ENCODE peak calls at places on chromosomes 4 and X, in seven cellular contexts. One of them, this sample, is unnamed.

GRCh38 chrX:53073115-53073581 is 9.0 kb upstream of the TSPYL2 start:
- DNase-seq in K562: no peak
- DNase-seq in HCT116: peak
- DNase-seq in H1: no peak
- DNase-seq in SK-N-SH: no peak
- DNase-seq in GM12878: no peak
- DNase-seq in HepG2: no peak
- DNase-seq in this sample: peak

GRCh38 chr4:86358176-86358701 is 1.6 kb downstream of the MAPK10 start:
- DNase-seq in K562: no peak
- DNase-seq in HCT116: no peak
- DNase-seq in H1: no peak
- DNase-seq in SK-N-SH: no peak
- DNase-seq in GM12878: no peak
- DNase-seq in HepG2: no peak
- DNase-seq in this sample: no peak

GRCh38 chr4:174940002-174940401 is 21.8 kb downstream of the ADAM29 start:
- DNase-seq in K562: no peak
- DNase-seq in HCT116: no peak
- DNase-seq in H1: no peak
- DNase-seq in SK-N-SH: no peak
- DNase-seq in GM12878: no peak
- DNase-seq in HepG2: no peak
- DNase-seq in this sample: no peak

GRCh38 chrX:107167163-107167921 is 38.9 kb downstream of the NUP62CL start:
- DNase-seq in K562: no peak
- DNase-seq in HCT116: no peak
- DNase-seq in H1: no peak
- DNase-seq in SK-N-SH: no peak
- DNase-seq in GM12878: no peak
- DNase-seq in HepG2: no peak
- DNase-seq in this sample: no peak

GRCh38 chrX:8607326-8607725 is 124.6 kb downstream of the ANOS1 start:
- DNase-seq in K562: no peak
- DNase-seq in HCT116: no peak
- DNase-seq in H1: no peak
- DNase-seq in SK-N-SH: no peak
- DNase-seq in GM12878: no peak
- DNase-seq in HepG2: no peak
- DNase-seq in this sample: no peak

GRCh38 chr4:158162637-158163036 is 10.2 kb downstream of the GASK1B start:
- DNase-seq in K562: no peak
- DNase-seq in HCT116: no peak
- DNase-seq in H1: no peak
- DNase-seq in SK-N-SH: no peak
- DNase-seq in GM12878: no peak
- DNase-seq in HepG2: no peak
- DNase-seq in this sample: no peak

GRCh38 chr4:95979961-95980876 is 140.3 kb downstream of the PDHA2 start:
- DNase-seq in K562: no peak
- DNase-seq in HCT116: no peak
- DNase-seq in H1: no peak
- DNase-seq in SK-N-SH: no peak
- DNase-seq in GM12878: no peak
- DNase-seq in HepG2: no peak
- DNase-seq in this sample: no peak

GRCh38 chr4:38034986-38035882 is 75.0 kb downstream of the PTTG2 start:
- DNase-seq in K562: peak
- DNase-seq in HCT116: peak
- DNase-seq in H1: no peak
- DNase-seq in SK-N-SH: peak
- DNase-seq in GM12878: no peak
- DNase-seq in HepG2: peak
- DNase-seq in this sample: peak

GRCh38 chr4:53695540-53696463 is 104.5 kb upstream of the LNX1 start:
- DNase-seq in K562: no peak
- DNase-seq in HCT116: no peak
- DNase-seq in H1: no peak
- DNase-seq in SK-N-SH: no peak
- DNase-seq in GM12878: peak
- DNase-seq in HepG2: no peak
- DNase-seq in this sample: no peak

GRCh38 chrX:150429577-150429976 is 66.5 kb downstream of the MAMLD1 start:
- DNase-seq in K562: no peak
- DNase-seq in HCT116: no peak
- DNase-seq in H1: no peak
- DNase-seq in SK-N-SH: no peak
- DNase-seq in GM12878: no peak
- DNase-seq in HepG2: no peak
- DNase-seq in this sample: no peak

GRCh38 chr4:15400911-15401671 is 26.7 kb upstream of the C1QTNF7 start:
- DNase-seq in K562: no peak
- DNase-seq in HCT116: no peak
- DNase-seq in H1: no peak
- DNase-seq in SK-N-SH: peak
- DNase-seq in GM12878: no peak
- DNase-seq in HepG2: no peak
- DNase-seq in this sample: peak

GRCh38 chr4:83172371-83172770 is 57.8 kb upstream of the PLAC8 start:
- DNase-seq in K562: no peak
- DNase-seq in HCT116: no peak
- DNase-seq in H1: no peak
- DNase-seq in SK-N-SH: no peak
- DNase-seq in GM12878: no peak
- DNase-seq in HepG2: no peak
- DNase-seq in this sample: no peak

GRCh38 chrX:1925053-1925481 is 310.2 kb downstream of the ASMT start:
- DNase-seq in K562: no peak
- DNase-seq in HCT116: no peak
- DNase-seq in H1: peak
- DNase-seq in SK-N-SH: no peak
- DNase-seq in GM12878: no peak
- DNase-seq in HepG2: no peak
- DNase-seq in this sample: no peak

GRCh38 chr4:144179152-144179739 is 38.7 kb upstream of the GYPA start:
- DNase-seq in K562: peak
- DNase-seq in HCT116: no peak
- DNase-seq in H1: no peak
- DNase-seq in SK-N-SH: no peak
- DNase-seq in GM12878: no peak
- DNase-seq in HepG2: no peak
- DNase-seq in this sample: no peak

GRCh38 chr4:87108142-87108546 is 112.3 kb downstream of the KLHL8 start:
- DNase-seq in K562: no peak
- DNase-seq in HCT116: peak
- DNase-seq in H1: no peak
- DNase-seq in SK-N-SH: peak
- DNase-seq in GM12878: no peak
- DNase-seq in HepG2: no peak
- DNase-seq in this sample: no peak

GRCh38 chr4:122619583-122619982 is 1.3 kb downstream of the IL21 start:
- DNase-seq in K562: no peak
- DNase-seq in HCT116: no peak
- DNase-seq in H1: no peak
- DNase-seq in SK-N-SH: no peak
- DNase-seq in GM12878: no peak
- DNase-seq in HepG2: no peak
- DNase-seq in this sample: no peak

GRCh38 chrX:47873123-47873522 is 36.4 kb downstream of the ZNF81 start:
- DNase-seq in K562: no peak
- DNase-seq in HCT116: no peak
- DNase-seq in H1: no peak
- DNase-seq in SK-N-SH: no peak
- DNase-seq in GM12878: no peak
- DNase-seq in HepG2: no peak
- DNase-seq in this sample: no peak

DNA sequence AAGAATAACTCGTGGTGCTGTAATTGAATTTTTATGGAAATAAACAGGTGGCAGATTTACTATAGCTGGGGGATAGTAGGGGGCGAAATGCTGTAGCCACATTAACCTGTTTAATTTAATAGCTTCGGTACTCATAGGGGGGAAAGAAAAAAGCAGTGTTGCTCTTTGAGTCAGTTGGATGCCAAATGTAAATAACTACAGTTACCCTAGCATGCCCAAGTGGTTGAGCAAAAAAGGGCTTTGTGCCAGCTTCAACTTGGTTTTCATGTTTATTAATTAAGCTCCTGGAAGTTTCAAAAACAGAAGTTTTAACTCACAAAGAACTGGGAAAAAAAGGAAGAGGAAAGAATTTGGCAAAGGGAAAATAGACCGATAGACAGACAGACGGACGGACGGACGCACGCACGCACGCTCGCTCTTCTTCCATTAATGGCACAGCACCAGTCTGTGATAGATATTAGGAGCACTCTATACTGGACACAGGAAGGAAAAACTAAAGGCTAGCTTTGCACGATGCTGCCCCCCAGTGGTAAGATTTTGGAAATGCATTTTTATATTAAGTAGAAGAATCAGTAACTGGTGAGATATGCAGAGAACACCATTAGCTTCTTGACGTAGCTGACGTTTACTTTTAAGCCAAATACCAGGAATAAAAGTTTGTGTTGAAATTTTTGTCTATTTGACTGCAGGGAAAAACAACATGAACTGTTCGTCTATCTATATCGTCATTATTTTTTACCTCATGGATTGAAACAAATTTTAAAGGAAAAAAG is 151.8 kb downstream of the SLC7A11 start:
- DNase-seq in K562: peak
- DNase-seq in HCT116: peak
- DNase-seq in H1: peak
- DNase-seq in SK-N-SH: peak
- DNase-seq in GM12878: peak
- DNase-seq in HepG2: peak
- DNase-seq in this sample: peak
- TF ChIP-seq JUND in K562: no peak
- TF ChIP-seq JUND in HCT116: no peak
- TF ChIP-seq JUND in H1: no peak
- TF ChIP-seq JUND in SK-N-SH: no peak
- TF ChIP-seq JUND in GM12878: no peak
- TF ChIP-seq JUND in HepG2: no peak
- TF ChIP-seq JUND in this sample: no peak

GRCh38 chr4:140735317-140735716 is 20.9 kb downstream of the TBC1D9 start:
- DNase-seq in K562: no peak
- DNase-seq in HCT116: no peak
- DNase-seq in H1: no peak
- DNase-seq in SK-N-SH: no peak
- DNase-seq in GM12878: no peak
- DNase-seq in HepG2: no peak
- DNase-seq in this sample: no peak

GRCh38 chr4:140730108-140730507 is 26.1 kb downstream of the TBC1D9 start:
- DNase-seq in K562: no peak
- DNase-seq in HCT116: no peak
- DNase-seq in H1: no peak
- DNase-seq in SK-N-SH: no peak
- DNase-seq in GM12878: no peak
- DNase-seq in HepG2: no peak
- DNase-seq in this sample: no peak

GRCh38 chr4:140736669-140737343 is 19.4 kb downstream of the TBC1D9 start:
- DNase-seq in K562: no peak
- DNase-seq in HCT116: no peak
- DNase-seq in H1: no peak
- DNase-seq in SK-N-SH: peak
- DNase-seq in GM12878: no peak
- DNase-seq in HepG2: no peak
- DNase-seq in this sample: no peak

GRCh38 chr4:140735779-140736391 is 20.3 kb downstream of the TBC1D9 start:
- DNase-seq in K562: no peak
- DNase-seq in HCT116: no peak
- DNase-seq in H1: no peak
- DNase-seq in SK-N-SH: no peak
- DNase-seq in GM12878: no peak
- DNase-seq in HepG2: no peak
- DNase-seq in this sample: no peak

DNA sequence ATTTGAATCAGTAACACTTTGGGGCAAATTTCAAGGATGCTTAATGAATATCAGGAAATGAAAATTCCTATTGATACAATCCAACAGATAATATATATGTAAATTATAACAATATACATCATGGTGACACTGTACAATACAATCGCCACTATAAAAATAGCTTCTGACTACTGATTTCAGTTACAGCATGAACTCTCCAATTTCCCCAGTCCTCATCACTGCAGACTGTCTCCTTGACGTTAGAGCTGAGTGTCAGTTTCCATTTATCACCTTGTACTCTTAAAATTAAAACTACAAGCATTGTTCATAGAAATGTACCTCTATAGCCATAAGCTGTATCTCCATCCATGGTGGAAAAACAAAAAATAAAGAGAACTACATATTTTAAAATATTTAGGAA is 23.4 kb downstream of the TBC1D9 start:
- DNase-seq in K562: no peak
- DNase-seq in HCT116: no peak
- DNase-seq in H1: no peak
- DNase-seq in SK-N-SH: no peak
- DNase-seq in GM12878: no peak
- DNase-seq in HepG2: no peak
- DNase-seq in this sample: no peak
- TF ChIP-seq JUND in K562: no peak
- TF ChIP-seq JUND in HCT116: no peak
- TF ChIP-seq JUND in H1: no peak
- TF ChIP-seq JUND in SK-N-SH: no peak
- TF ChIP-seq JUND in GM12878: no peak
- TF ChIP-seq JUND in HepG2: no peak
- TF ChIP-seq JUND in this sample: no peak

GRCh38 chrX:19650996-19651395 is 135.7 kb upstream of the MAP3K15 start:
- DNase-seq in K562: no peak
- DNase-seq in HCT116: no peak
- DNase-seq in H1: no peak
- DNase-seq in SK-N-SH: no peak
- DNase-seq in GM12878: no peak
- DNase-seq in HepG2: no peak
- DNase-seq in this sample: no peak
- TF ChIP-seq JUND in K562: no peak
- TF ChIP-seq JUND in HCT116: no peak
- TF ChIP-seq JUND in H1: no peak
- TF ChIP-seq JUND in SK-N-SH: no peak
- TF ChIP-seq JUND in GM12878: no peak
- TF ChIP-seq JUND in HepG2: no peak
- TF ChIP-seq JUND in this sample: no peak

GRCh38 chr4:184284742-184285141 is 67.1 kb upstream of the ENPP6 start:
- DNase-seq in K562: no peak
- DNase-seq in HCT116: no peak
- DNase-seq in H1: no peak
- DNase-seq in SK-N-SH: no peak
- DNase-seq in GM12878: no peak
- DNase-seq in HepG2: no peak
- DNase-seq in this sample: no peak

GRCh38 chr4:184289179-184289535 is 71.5 kb upstream of the ENPP6 start:
- DNase-seq in K562: no peak
- DNase-seq in HCT116: no peak
- DNase-seq in H1: no peak
- DNase-seq in SK-N-SH: no peak
- DNase-seq in GM12878: no peak
- DNase-seq in HepG2: no peak
- DNase-seq in this sample: no peak

GRCh38 chr4:184288451-184289178 is 70.9 kb upstream of the ENPP6 start:
- DNase-seq in K562: no peak
- DNase-seq in HCT116: no peak
- DNase-seq in H1: peak
- DNase-seq in SK-N-SH: no peak
- DNase-seq in GM12878: peak
- DNase-seq in HepG2: no peak
- DNase-seq in this sample: peak

GRCh38 chr4:184286346-184286745 is 68.7 kb upstream of the ENPP6 start:
- DNase-seq in K562: no peak
- DNase-seq in HCT116: no peak
- DNase-seq in H1: no peak
- DNase-seq in SK-N-SH: no peak
- DNase-seq in GM12878: no peak
- DNase-seq in HepG2: no peak
- DNase-seq in this sample: no peak

GRCh38 chr4:184287697-184288255 is 70.1 kb upstream of the ENPP6 start:
- DNase-seq in K562: no peak
- DNase-seq in HCT116: no peak
- DNase-seq in H1: no peak
- DNase-seq in SK-N-SH: no peak
- DNase-seq in GM12878: no peak
- DNase-seq in HepG2: peak
- DNase-seq in this sample: peak
- TF ChIP-seq JUND in K562: no peak
- TF ChIP-seq JUND in HCT116: no peak
- TF ChIP-seq JUND in H1: no peak
- TF ChIP-seq JUND in SK-N-SH: no peak
- TF ChIP-seq JUND in GM12878: no peak
- TF ChIP-seq JUND in HepG2: no peak
- TF ChIP-seq JUND in this sample: no peak